ENCODE peak calls at places on chromosomes 6 and 20, in nine cellular contexts. B is pancreas; H is heart left ventricle; C is CD8-positive, alpha-beta memory T cell; Z is GM23248; M is astrocyte of the cerebellum; T is gastrocnemius medialis; S is fibroblast of the aortic adventitia; X is dorsolateral prefrontal cortex. G is an unnamed sample.

GRCh38 chr20:52829111-52829510 is 143.0 kb upstream of the TSHZ2 start:
- DNase-seq in B (no peak), H (no peak), C (no peak), Z (no peak), M (no peak), T (no peak), S (no peak), X (no peak), G (no peak)

GRCh38 chr20:8860011-8860495 is 208.8 kb upstream of the PLCB4 start:
- DNase-seq in B (no peak), H (no peak), C (no peak), Z (peak), M (peak), T (no peak), S (peak), X (no peak), G (peak)

GRCh38 chr6:1619666-1620503 is 10.2 kb downstream of the FOXC1 start:
- DNase-seq in B (no peak), H (no peak), C (no peak), Z (peak), M (no peak), T (no peak), S (peak), X (no peak), G (no peak)

GRCh38 chr6:38345586-38345985 is 294.1 kb downstream of the BTBD9 start:
- DNase-seq in B (no peak), H (no peak), C (no peak), Z (no peak), M (no peak), T (no peak), S (no peak), X (no peak), G (no peak)

GRCh38 chr6:87182321-87182720 is 27.0 kb downstream of the ZNF292 start:
- DNase-seq in B (no peak), H (no peak), C (no peak), Z (no peak), M (no peak), T (no peak), S (no peak), X (no peak), G (no peak)

GRCh38 chr20:49446808-49447207 is 35.7 kb downstream of the KCNB1 start:
- DNase-seq in B (peak), H (peak), C (no peak), Z (peak), M (no peak), T (peak), S (peak), X (peak), G (peak)

GRCh38 chr20:60108397-60108796 is 150.2 kb downstream of the CDH26 start:
- DNase-seq in B (no peak), H (no peak), C (no peak), Z (no peak), M (no peak), T (no peak), S (no peak), X (no peak), G (no peak)

GRCh38 chr6:36874016-36874442 is 574 bp downstream of the PPIL1 start:
- DNase-seq in B (peak), H (no peak), C (no peak), Z (peak), M (no peak), T (no peak), S (peak), X (no peak), G (no peak)

GRCh38 chr20:58781138-58781537 is 69.6 kb downstream of the GNAS-AS1 start:
- DNase-seq in B (no peak), H (no peak), C (no peak), Z (no peak), M (no peak), T (no peak), S (no peak), X (no peak), G (no peak)

GRCh38 chr6:39608652-39609345 is 116.4 kb downstream of the KIF6 start:
- DNase-seq in B (no peak), H (no peak), C (no peak), Z (no peak), M (no peak), T (no peak), S (no peak), X (no peak), G (no peak)

GRCh38 chr6:2630362-2630761 is 120.4 kb downstream of the MYLK4 start:
- DNase-seq in B (peak), H (peak), C (no peak), Z (peak), M (peak), T (no peak), S (peak), X (no peak), G (peak)

GRCh38 chr20:63830821-63831593 is at the start of gene ZBTB46:
- DNase-seq in B (no peak), H (peak), C (no peak), Z (peak), M (no peak), T (no peak), S (no peak), X (no peak), G (no peak)

GRCh38 chr20:51529027-51529749 is 13.3 kb downstream of the NFATC2 start:
- DNase-seq in B (no peak), H (no peak), C (no peak), Z (peak), M (no peak), T (no peak), S (peak), X (no peak), G (no peak)

GRCh38 chr6:100944644-100945043 is 63.5 kb upstream of the ASCC3 start:
- DNase-seq in B (no peak), H (no peak), C (no peak), Z (no peak), M (no peak), T (no peak), S (no peak), X (no peak), G (no peak)

GRCh38 chr6:157822221-157823000 is 635 bp upstream of the SNX9 start:
- DNase-seq in B (peak), H (no peak), C (no peak), Z (peak), M (no peak), T (peak), S (no peak), X (peak), G (no peak)

GRCh38 chr6:87875781-87876180 is 171.9 kb upstream of the SPACA1 start:
- DNase-seq in B (no peak), H (no peak), C (no peak), Z (no peak), M (no peak), T (no peak), S (no peak), X (no peak), G (no peak)

GRCh38 chr6:130625825-130626500 is 201.2 kb upstream of the SMLR1 start:
- DNase-seq in B (no peak), H (no peak), C (no peak), Z (peak), M (no peak), T (no peak), S (peak), X (no peak), G (no peak)

GRCh38 chr20:58366866-58367265 is 22.2 kb upstream of the VAPB start:
- DNase-seq in B (no peak), H (no peak), C (no peak), Z (no peak), M (no peak), T (no peak), S (no peak), X (no peak), G (no peak)

GRCh38 chr6:22471369-22471690 is 98.0 kb upstream of the HDGFL1 start:
- DNase-seq in B (no peak), H (no peak), C (no peak), Z (no peak), M (no peak), T (no peak), S (no peak), X (no peak), G (no peak)
- H3K4me3 ChIP-seq in B (no peak), H (no peak), C (no peak), Z (no peak), M (no peak), T (peak), S (no peak), X (no peak), G (no peak)

GRCh38 chr20:3808544-3808943 is 11.8 kb upstream of the AP5S1 start:
- DNase-seq in B (no peak), H (no peak), C (no peak), Z (no peak), M (no peak), T (no peak), S (no peak), X (no peak), G (no peak)
- H3K4me3 ChIP-seq in B (no peak), H (no peak), C (no peak), Z (peak), M (no peak), T (no peak), S (peak), X (peak), G (no peak)

GRCh38 chr6:57822896-57823358 is 505.5 kb downstream of the PRIM2 start:
- DNase-seq in B (no peak), H (no peak), C (no peak), Z (no peak), M (no peak), T (no peak), S (peak), X (no peak), G (no peak)
- H3K4me3 ChIP-seq in B (no peak), H (no peak), C (no peak), Z (no peak), M (no peak), T (no peak), S (no peak), X (no peak), G (peak)

DNA sequence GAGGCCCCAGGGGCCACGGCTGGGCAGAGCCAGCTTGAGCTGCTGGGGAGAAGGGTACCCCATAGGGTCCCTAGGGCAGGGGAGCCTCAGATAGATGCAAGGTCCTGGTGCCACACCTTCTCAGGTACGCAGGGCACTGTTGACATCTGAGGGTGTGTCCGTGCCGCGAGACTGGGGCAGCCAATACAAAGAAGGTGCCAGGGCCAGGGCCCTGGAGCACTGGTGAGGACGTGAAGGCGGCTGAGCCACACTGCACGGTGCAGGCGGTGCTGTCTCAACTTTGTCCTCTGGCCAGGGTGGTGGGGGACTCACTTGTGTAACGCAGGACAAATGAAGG is 649 bp upstream of the LRRC73 start:
- DNase-seq in B (no peak), H (no peak), C (no peak), Z (no peak), M (no peak), T (no peak), S (no peak), X (no peak), G (no peak)
- H3K4me3 ChIP-seq in B (peak), H (peak), C (no peak), Z (peak), M (peak), T (peak), S (peak), X (peak), G (peak)

DNA sequence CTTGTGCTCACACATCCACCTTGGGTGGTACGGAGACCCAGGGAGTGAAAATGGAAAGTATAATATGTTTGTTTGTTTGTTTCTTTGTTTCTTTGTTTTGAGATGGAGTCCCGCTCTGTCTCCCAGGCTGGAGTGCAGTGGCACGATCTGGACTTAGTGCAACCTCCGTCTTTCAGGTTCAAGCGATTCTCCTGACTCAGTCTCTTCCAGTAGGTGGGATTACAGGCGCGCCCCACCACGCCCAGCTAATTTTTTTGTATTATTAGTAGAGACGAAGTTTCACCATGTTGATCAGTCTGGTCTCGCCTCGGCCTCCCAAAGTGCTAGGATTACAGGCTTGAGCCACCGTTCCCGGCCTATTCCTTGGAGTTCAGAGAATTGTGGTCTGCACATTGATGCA is 115.4 kb downstream of the TRIM27 start:
- DNase-seq in B (no peak), H (no peak), C (no peak), Z (no peak), M (no peak), T (no peak), S (no peak), X (no peak), G (no peak)
- H3K4me3 ChIP-seq in B (no peak), H (no peak), C (no peak), Z (peak), M (peak), T (no peak), S (no peak), X (no peak), G (peak)

DNA sequence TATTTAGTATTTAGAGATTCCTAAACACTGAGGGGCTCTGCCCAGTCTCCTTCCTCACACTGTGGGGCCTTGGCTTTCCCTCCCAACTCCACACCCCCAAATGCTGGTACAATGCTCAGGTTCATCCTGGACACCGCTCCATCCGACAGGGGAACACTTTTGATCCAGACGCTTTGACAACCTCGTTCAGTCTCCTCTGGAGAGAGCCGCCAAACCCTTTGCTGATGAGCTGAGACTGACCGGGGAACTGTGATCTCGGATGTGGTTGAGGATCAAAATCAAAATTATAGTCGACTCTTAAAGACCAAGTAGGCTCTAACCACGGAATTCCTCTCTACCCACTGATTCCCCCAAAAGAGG is 38.8 kb upstream of the HLA-E start:
- DNase-seq in B (no peak), H (no peak), C (no peak), Z (no peak), M (no peak), T (no peak), S (no peak), X (no peak), G (no peak)
- H3K4me3 ChIP-seq in B (no peak), H (no peak), C (peak), Z (peak), M (no peak), T (no peak), S (no peak), X (no peak), G (peak)

GRCh38 chr6:111996159-111996558 is 57.7 kb upstream of the CCN6 start:
- DNase-seq in B (no peak), H (no peak), C (no peak), Z (peak), M (no peak), T (no peak), S (no peak), X (no peak), G (no peak)
- H3K4me3 ChIP-seq in B (no peak), H (no peak), C (peak), Z (no peak), M (no peak), T (no peak), S (no peak), X (no peak), G (no peak)

GRCh38 chr6:10733863-10734262 is 11.0 kb downstream of the TMEM14C start:
- DNase-seq in B (no peak), H (no peak), C (no peak), Z (no peak), M (no peak), T (no peak), S (no peak), X (no peak), G (no peak)

GRCh38 chr6:10736721-10737120 is 10.9 kb upstream of the TMEM14B start:
- DNase-seq in B (no peak), H (no peak), C (no peak), Z (no peak), M (no peak), T (no peak), S (no peak), X (no peak), G (no peak)

GRCh38 chr6:10730254-10730653 is 7.4 kb downstream of the TMEM14C start:
- DNase-seq in B (no peak), H (no peak), C (no peak), Z (no peak), M (no peak), T (no peak), S (no peak), X (no peak), G (no peak)

DNA sequence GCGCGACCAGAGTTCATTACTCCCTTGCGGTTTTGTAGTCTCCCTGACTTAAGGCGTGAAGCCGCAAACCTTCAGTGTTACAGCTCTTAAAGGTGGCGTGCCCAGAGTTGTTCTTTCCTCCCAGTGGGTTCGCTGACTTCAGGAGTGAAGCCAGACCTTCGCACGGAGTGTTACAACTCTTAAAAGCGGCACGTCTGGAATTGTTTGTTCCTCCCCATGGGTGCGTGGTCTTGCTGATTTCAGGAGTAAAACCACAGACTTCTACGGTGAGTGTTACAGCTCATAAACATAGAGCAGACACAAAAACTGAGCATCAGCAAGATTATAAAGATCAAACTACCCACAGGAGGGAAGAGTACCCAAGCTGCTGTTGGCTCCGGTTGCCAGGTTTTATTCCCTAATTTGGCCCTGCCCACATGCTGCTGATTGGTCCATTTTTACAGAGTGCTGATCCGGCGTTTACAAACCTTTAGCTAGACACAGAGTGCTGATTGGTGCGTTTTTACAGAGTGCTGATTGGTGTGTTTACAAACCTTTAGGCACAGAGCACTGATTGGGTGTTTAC is 10.4 kb downstream of the TMEM14C start:
- DNase-seq in B (no peak), H (no peak), C (no peak), Z (no peak), M (peak), T (no peak), S (no peak), X (no peak), G (peak)
- H3K4me3 ChIP-seq in B (no peak), H (no peak), C (no peak), Z (no peak), M (no peak), T (no peak), S (no peak), X (no peak), G (no peak)